ENCODE peak calls at places on chromosomes 16 and 17, in seven cellular contexts. Z, H, E, K, V, R and T are unnamed samples.

GRCh38 chr16:72850863-72851262 is 197.1 kb downstream of the ZFHX3 start:
- DNase-seq in Z (peak; percentile 90), H (peak; percentile 73), E (no peak), K (no peak), V (no peak), R (no peak), T (no peak)

GRCh38 chr16:10028644-10029043 is 153.6 kb downstream of the GRIN2A start:
- DNase-seq in Z (no peak), H (no peak), E (no peak), K (no peak), V (no peak), R (no peak), T (no peak)

GRCh38 chr16:49556252-49557069 is 182.9 kb downstream of the C16orf78 start:
- DNase-seq in Z (no peak), H (no peak), E (no peak), K (no peak), V (no peak), R (no peak), T (peak; percentile 40)

GRCh38 chr17:67974186-67974585 is 22.1 kb downstream of the C17orf58 start:
- DNase-seq in Z (no peak), H (no peak), E (no peak), K (no peak), V (no peak), R (no peak), T (no peak)

GRCh38 chr17:47644324-47644723 is 5.4 kb upstream of the KPNB1 start:
- DNase-seq in Z (no peak), H (no peak), E (no peak), K (no peak), V (no peak), R (no peak), T (peak; percentile 76)

GRCh38 chr16:77657016-77657415 is 65.3 kb upstream of the NUDT7 start:
- DNase-seq in Z (no peak), H (no peak), E (no peak), K (no peak), V (no peak), R (no peak), T (peak; percentile 81)

GRCh38 chr16:49274936-49275730 is 6.5 kb downstream of the CBLN1 start:
- DNase-seq in Z (no peak), H (no peak), E (no peak), K (no peak), V (no peak), R (no peak), T (no peak)

GRCh38 chr17:9003355-9004131 is 17.8 kb upstream of the NTN1 start:
- DNase-seq in Z (peak; percentile 85), H (no peak), E (no peak), K (no peak), V (no peak), R (no peak), T (no peak)

GRCh38 chr16:27313422-27314160 is at the start of gene IL4R:
- DNase-seq in Z (peak; percentile 93), H (peak; percentile 31), E (peak; percentile 81), K (peak; percentile 38), V (peak; percentile 65), R (peak; percentile 39), T (peak; percentile 73)

GRCh38 chr16:4313563-4314531 is 2.0 kb upstream of the GLIS2 start:
- DNase-seq in Z (no peak), H (no peak), E (peak; percentile 47), K (no peak), V (no peak), R (peak; percentile 57), T (peak; percentile 58)

GRCh38 chr16:11038305-11038704 is 93.9 kb downstream of the CLEC16A start:
- DNase-seq in Z (no peak), H (no peak), E (no peak), K (no peak), V (no peak), R (no peak), T (no peak)

GRCh38 chr16:80200079-80200478 is 340.7 kb upstream of the DYNLRB2 start:
- DNase-seq in Z (no peak), H (no peak), E (no peak), K (no peak), V (no peak), R (no peak), T (no peak)

GRCh38 chr16:80198995-80199299 is 341.8 kb upstream of the DYNLRB2 start:
- DNase-seq in Z (no peak), H (no peak), E (no peak), K (no peak), V (no peak), R (no peak), T (no peak)

GRCh38 chr16:80199614-80200013 is 341.2 kb upstream of the DYNLRB2 start:
- DNase-seq in Z (no peak), H (no peak), E (no peak), K (no peak), V (no peak), R (no peak), T (no peak)

GRCh38 chr16:80198265-80198994 is 342.4 kb upstream of the DYNLRB2 start:
- DNase-seq in Z (no peak), H (no peak), E (no peak), K (no peak), V (no peak), R (no peak), T (no peak)

DNA sequence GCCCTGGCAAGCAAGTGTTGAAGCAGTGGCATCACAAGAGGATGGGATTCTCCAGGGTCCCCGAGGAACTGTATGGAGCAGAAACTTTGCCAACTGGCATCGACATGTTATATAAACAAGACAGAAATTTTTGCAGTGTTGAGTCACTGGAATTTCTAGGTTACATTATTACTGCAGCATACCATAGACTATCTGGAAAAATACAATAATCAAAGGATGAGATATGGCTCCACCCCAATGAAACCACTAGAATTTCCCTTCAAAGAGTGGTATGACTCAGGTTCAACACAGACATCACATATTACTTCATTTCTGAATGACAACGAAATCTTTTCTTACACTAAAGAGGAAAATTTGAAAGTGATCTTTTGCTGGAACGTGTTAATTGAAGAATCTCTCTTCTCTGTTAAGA is 343.0 kb upstream of the DYNLRB2 start:
- DNase-seq in Z (no peak), H (no peak), E (no peak), K (peak; percentile 81), V (no peak), R (no peak), T (no peak)
- H3K4me3 ChIP-seq in Z (no peak overlapping the region), H (no peak overlapping the region), E (no peak overlapping the region), K (no peak overlapping the region), V (no peak overlapping the region), R (no peak overlapping the region), T (no peak overlapping the region)

GRCh38 chr17:58532555-58532951 is 18.1 kb upstream of the MTMR4 start:
- DNase-seq in Z (no peak), H (no peak), E (no peak), K (no peak), V (no peak), R (no peak), T (no peak)
- H3K4me3 ChIP-seq in Z (peak overlapping the region; percentile 78), H (peak overlapping the region; percentile 64), E (peak overlapping the region; percentile 73), K (peak overlapping the region; percentile 57), V (peak overlapping the region; percentile 45), R (no peak overlapping the region), T (no peak overlapping the region)

GRCh38 chr17:48804936-48805411 is 12.1 kb downstream of the TTLL6 start:
- DNase-seq in Z (peak; percentile 85), H (no peak), E (peak; percentile 55), K (no peak), V (peak; percentile 45), R (peak; percentile 53), T (peak; percentile 68)
- H3K4me3 ChIP-seq in Z (no peak overlapping the region), H (no peak overlapping the region), E (no peak overlapping the region), K (no peak overlapping the region), V (no peak overlapping the region), R (no peak overlapping the region), T (no peak overlapping the region)

GRCh38 chr16:77273-77806 is 685 bp upstream of the MPG start:
- DNase-seq in Z (peak; percentile 86), H (no peak), E (peak; percentile 67), K (no peak), V (no peak), R (peak; percentile 73), T (peak; percentile 71)
- H3K4me3 ChIP-seq in Z (peak overlapping the region; percentile 74), H (peak overlapping the region; percentile 76), E (peak overlapping the region; percentile 91), K (peak overlapping the region; percentile 76), V (peak overlapping the region; percentile 53), R (peak overlapping the region; percentile 49), T (peak overlapping the region; percentile 28)

DNA sequence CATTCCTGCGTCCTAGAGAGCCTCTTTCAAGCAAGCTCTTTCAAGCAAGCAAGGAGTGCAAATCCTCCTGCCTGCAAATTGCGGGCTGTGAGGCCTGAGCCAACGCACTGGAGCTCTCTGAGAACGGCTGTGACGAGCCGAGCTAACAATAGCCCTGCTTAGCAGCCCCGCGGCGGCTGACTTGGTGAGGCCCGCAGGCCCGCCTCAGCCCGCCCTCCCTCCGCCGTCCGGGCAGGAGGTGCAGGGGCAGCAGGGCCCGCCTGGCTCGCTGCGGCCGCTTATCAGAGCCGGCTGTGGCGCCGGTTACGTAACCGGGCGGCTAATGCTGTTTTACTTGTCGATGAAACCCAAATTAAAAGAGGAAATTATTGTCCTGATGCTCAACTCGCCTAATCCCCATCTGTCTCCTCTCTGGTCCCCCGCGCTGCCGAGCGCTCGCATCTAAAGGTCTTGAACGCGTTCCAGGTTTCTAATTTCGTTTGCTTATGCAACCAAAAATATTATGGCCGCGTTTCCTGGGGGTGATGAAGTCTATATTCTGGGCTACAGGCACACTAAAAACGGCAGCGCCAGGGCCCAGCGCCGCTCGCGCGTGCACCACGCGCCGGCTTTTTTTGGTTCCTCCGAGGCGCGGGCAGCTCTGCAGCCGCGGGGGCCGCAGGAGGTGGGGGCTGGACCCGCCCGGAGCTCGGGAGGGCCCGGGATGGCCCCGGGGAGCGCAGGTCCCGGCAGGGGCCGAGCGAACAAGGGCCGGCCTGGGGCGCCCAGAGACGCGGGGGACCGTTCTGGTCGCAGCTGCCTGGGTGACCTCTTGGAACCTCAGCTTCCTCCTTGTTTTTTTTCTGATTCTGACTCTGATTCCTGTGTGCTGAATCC is 65.1 kb upstream of the TOB1 start:
- DNase-seq in Z (peak; percentile 96), H (peak; percentile 79), E (peak; percentile 88), K (peak; percentile 55), V (peak; percentile 54), R (peak; percentile 86), T (peak; percentile 96)
- H3K4me3 ChIP-seq in Z (no peak overlapping the region), H (peak overlapping the region; percentile 63), E (peak overlapping the region; percentile 64), K (peak overlapping the region; percentile 50), V (peak overlapping the region; percentile 60), R (peak overlapping the region; percentile 42), T (peak overlapping the region; percentile 53)